ENCODE peak calls at places on chromosome 2, in five cellular contexts. One of them, this sample, is unnamed. For H3K27me3 and H3K36me3, the result is how much of the 10 kb centered on the place peaks cover.

GRCh38 chr2:108403494-108403893 is 25.7 kb downstream of the SULT1C4 start:
- DNase-seq in sigmoid colon: no peak
- DNase-seq in tibial nerve: peak
- DNase-seq in suprapubic skin: no peak
- DNase-seq in esophagus muscularis mucosa: no peak
- DNase-seq in this sample: no peak

GRCh38 chr2:88199912-88200682 is 30.0 kb downstream of the THNSL2 start:
- DNase-seq in sigmoid colon: no peak
- DNase-seq in tibial nerve: peak
- DNase-seq in suprapubic skin: no peak
- DNase-seq in esophagus muscularis mucosa: no peak
- DNase-seq in this sample: peak

GRCh38 chr2:221097568-221097915 is 474.6 kb downstream of the EPHA4 start:
- DNase-seq in sigmoid colon: no peak
- DNase-seq in tibial nerve: no peak
- DNase-seq in suprapubic skin: no peak
- DNase-seq in esophagus muscularis mucosa: no peak
- DNase-seq in this sample: no peak

GRCh38 chr2:171811229-171811628 is 82.8 kb downstream of the SLC25A12 start:
- DNase-seq in sigmoid colon: no peak
- DNase-seq in tibial nerve: no peak
- DNase-seq in suprapubic skin: no peak
- DNase-seq in esophagus muscularis mucosa: no peak
- DNase-seq in this sample: no peak

GRCh38 chr2:44722002-44722625 is 219.4 kb upstream of the SIX3 start:
- DNase-seq in sigmoid colon: no peak
- DNase-seq in tibial nerve: no peak
- DNase-seq in suprapubic skin: no peak
- DNase-seq in esophagus muscularis mucosa: no peak
- DNase-seq in this sample: no peak

GRCh38 chr2:241739651-241740050 is 5.2 kb downstream of the D2HGDH start:
- DNase-seq in sigmoid colon: no peak
- DNase-seq in tibial nerve: no peak
- DNase-seq in suprapubic skin: no peak
- DNase-seq in esophagus muscularis mucosa: no peak
- DNase-seq in this sample: no peak

GRCh38 chr2:39530423-39530866 is 93.4 kb upstream of the MAP4K3 start:
- DNase-seq in sigmoid colon: no peak
- DNase-seq in tibial nerve: no peak
- DNase-seq in suprapubic skin: no peak
- DNase-seq in esophagus muscularis mucosa: peak
- DNase-seq in this sample: no peak

GRCh38 chr2:188316791-188317423 is 25.2 kb downstream of the GULP1 start:
- DNase-seq in sigmoid colon: no peak
- DNase-seq in tibial nerve: no peak
- DNase-seq in suprapubic skin: no peak
- DNase-seq in esophagus muscularis mucosa: no peak
- DNase-seq in this sample: no peak

GRCh38 chr2:28958689-28959088 is 22.4 kb upstream of the TOGARAM2 start:
- DNase-seq in sigmoid colon: peak
- DNase-seq in tibial nerve: peak
- DNase-seq in suprapubic skin: no peak
- DNase-seq in esophagus muscularis mucosa: no peak
- DNase-seq in this sample: peak

GRCh38 chr2:170092475-170092874 is 85.5 kb upstream of the MYO3B start:
- DNase-seq in sigmoid colon: no peak
- DNase-seq in tibial nerve: no peak
- DNase-seq in suprapubic skin: no peak
- DNase-seq in esophagus muscularis mucosa: no peak
- DNase-seq in this sample: no peak

GRCh38 chr2:217604527-217605279 is 398.1 kb downstream of the TNS1 start:
- DNase-seq in sigmoid colon: no peak
- DNase-seq in tibial nerve: no peak
- DNase-seq in suprapubic skin: no peak
- DNase-seq in esophagus muscularis mucosa: peak
- DNase-seq in this sample: no peak

GRCh38 chr2:37852585-37853014 is 72.5 kb upstream of the RMDN2 start:
- DNase-seq in sigmoid colon: no peak
- DNase-seq in tibial nerve: no peak
- DNase-seq in suprapubic skin: no peak
- DNase-seq in esophagus muscularis mucosa: no peak
- DNase-seq in this sample: no peak
- H3K27me3 ChIP-seq in sigmoid colon: under half
- H3K27me3 ChIP-seq in tibial nerve: under half
- H3K27me3 ChIP-seq in suprapubic skin: under half
- H3K27me3 ChIP-seq in esophagus muscularis mucosa: under half
- H3K27me3 ChIP-seq in this sample: under half

GRCh38 chr2:120425014-120425413 is 79.1 kb downstream of the INHBB start:
- DNase-seq in sigmoid colon: no peak
- DNase-seq in tibial nerve: no peak
- DNase-seq in suprapubic skin: no peak
- DNase-seq in esophagus muscularis mucosa: no peak
- DNase-seq in this sample: peak
- H3K36me3 ChIP-seq in sigmoid colon: under half
- H3K36me3 ChIP-seq in tibial nerve: under half
- H3K36me3 ChIP-seq in suprapubic skin: under half
- H3K36me3 ChIP-seq in esophagus muscularis mucosa: under half
- H3K36me3 ChIP-seq in this sample: under half

GRCh38 chr2:8680931-8681760 is 710 bp upstream of the ID2 start:
- DNase-seq in sigmoid colon: peak
- DNase-seq in tibial nerve: peak
- DNase-seq in suprapubic skin: peak
- DNase-seq in esophagus muscularis mucosa: no peak
- DNase-seq in this sample: peak
- TF ChIP-seq EP300 in sigmoid colon: no peak
- TF ChIP-seq EP300 in tibial nerve: peak
- TF ChIP-seq EP300 in suprapubic skin: no peak
- TF ChIP-seq EP300 in esophagus muscularis mucosa: no peak
- TF ChIP-seq EP300 in this sample: no peak

DNA sequence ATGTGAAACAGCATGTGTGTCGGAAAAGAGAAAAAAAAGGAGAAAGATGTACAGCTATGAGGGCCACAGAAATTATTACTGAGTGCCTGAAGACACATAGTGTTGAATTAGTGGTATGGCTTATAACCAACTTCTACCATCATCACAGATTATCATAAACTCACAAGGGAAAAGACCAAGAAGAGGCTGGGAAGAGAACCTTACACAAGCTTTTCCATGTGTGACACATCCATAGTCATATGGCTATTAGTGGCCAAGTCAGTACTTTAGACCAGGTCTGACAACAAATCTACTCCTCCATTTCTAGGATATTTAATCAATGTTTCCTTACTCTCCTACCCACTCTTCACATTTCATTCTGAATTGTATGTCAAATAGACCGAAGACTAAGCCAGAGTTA is 3.5 kb upstream of the GALNT5 start:
- DNase-seq in sigmoid colon: no peak
- DNase-seq in tibial nerve: no peak
- DNase-seq in suprapubic skin: no peak
- DNase-seq in esophagus muscularis mucosa: no peak
- DNase-seq in this sample: no peak
- H3K27me3 ChIP-seq in sigmoid colon: under half
- H3K27me3 ChIP-seq in tibial nerve: under half
- H3K27me3 ChIP-seq in suprapubic skin: under half
- H3K27me3 ChIP-seq in esophagus muscularis mucosa: under half
- H3K27me3 ChIP-seq in this sample: under half

DNA sequence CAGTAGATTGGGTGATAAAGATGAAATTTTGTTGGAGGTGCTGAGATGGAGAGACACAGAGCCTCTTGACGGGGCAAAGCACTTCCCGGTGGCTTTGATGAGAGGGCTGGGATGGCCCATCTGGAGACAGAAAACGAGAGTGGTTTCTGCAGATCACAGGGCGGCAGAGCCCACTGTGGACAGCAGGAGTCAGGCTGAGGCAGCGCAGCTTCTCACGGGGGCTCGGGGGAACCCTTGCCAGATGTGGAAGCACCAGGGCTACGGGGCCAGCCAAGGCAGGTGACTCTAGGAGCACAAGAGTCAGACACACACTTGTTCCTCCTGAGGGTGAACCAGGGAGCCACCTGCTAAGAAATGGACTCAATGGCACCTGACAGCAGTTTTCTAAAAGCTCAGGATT is 78.5 kb downstream of the TPO start:
- DNase-seq in sigmoid colon: peak
- DNase-seq in tibial nerve: no peak
- DNase-seq in suprapubic skin: peak
- DNase-seq in esophagus muscularis mucosa: no peak
- DNase-seq in this sample: no peak
- H3K36me3 ChIP-seq in sigmoid colon: under half
- H3K36me3 ChIP-seq in tibial nerve: under half
- H3K36me3 ChIP-seq in suprapubic skin: under half
- H3K36me3 ChIP-seq in esophagus muscularis mucosa: under half
- H3K36me3 ChIP-seq in this sample: under half

GRCh38 chr2:105909215-105909614 is 164.5 kb downstream of the NCK2 start:
- DNase-seq in sigmoid colon: no peak
- DNase-seq in tibial nerve: no peak
- DNase-seq in suprapubic skin: no peak
- DNase-seq in esophagus muscularis mucosa: no peak
- DNase-seq in this sample: no peak

GRCh38 chr2:105911425-105911824 is 166.7 kb downstream of the NCK2 start:
- DNase-seq in sigmoid colon: no peak
- DNase-seq in tibial nerve: no peak
- DNase-seq in suprapubic skin: no peak
- DNase-seq in esophagus muscularis mucosa: no peak
- DNase-seq in this sample: no peak

GRCh38 chr2:105907159-105907558 is 162.4 kb downstream of the NCK2 start:
- DNase-seq in sigmoid colon: no peak
- DNase-seq in tibial nerve: no peak
- DNase-seq in suprapubic skin: no peak
- DNase-seq in esophagus muscularis mucosa: no peak
- DNase-seq in this sample: no peak

GRCh38 chr2:105912081-105912480 is 167.4 kb downstream of the NCK2 start:
- DNase-seq in sigmoid colon: no peak
- DNase-seq in tibial nerve: no peak
- DNase-seq in suprapubic skin: no peak
- DNase-seq in esophagus muscularis mucosa: no peak
- DNase-seq in this sample: no peak

GRCh38 chr2:105910497-105911238 is 166.0 kb downstream of the NCK2 start:
- DNase-seq in sigmoid colon: no peak
- DNase-seq in tibial nerve: no peak
- DNase-seq in suprapubic skin: no peak
- DNase-seq in esophagus muscularis mucosa: no peak
- DNase-seq in this sample: no peak
- TF ChIP-seq EP300 in sigmoid colon: no peak
- TF ChIP-seq EP300 in tibial nerve: no peak
- TF ChIP-seq EP300 in suprapubic skin: no peak
- TF ChIP-seq EP300 in esophagus muscularis mucosa: no peak
- TF ChIP-seq EP300 in this sample: no peak

DNA sequence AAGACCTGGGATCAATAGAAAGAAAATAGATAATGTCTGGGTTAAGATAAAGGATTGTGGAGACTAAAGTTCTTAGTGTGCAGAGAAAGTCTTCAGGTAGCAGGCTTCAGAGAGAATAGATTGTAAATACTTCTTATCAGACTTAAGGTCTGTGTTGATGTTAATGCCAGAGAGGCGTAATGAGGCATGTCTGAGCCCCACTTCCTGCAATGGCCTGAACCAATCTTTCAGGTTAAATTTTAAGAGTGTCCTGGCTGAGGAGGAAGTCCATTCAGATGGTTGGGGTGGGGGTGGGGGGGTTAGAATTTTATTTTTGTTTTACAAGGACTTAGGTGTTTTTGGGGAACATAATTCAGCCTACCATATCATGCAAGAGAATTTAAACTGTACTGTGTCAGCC is 129.5 kb downstream of the EVA1A start:
- DNase-seq in sigmoid colon: no peak
- DNase-seq in tibial nerve: no peak
- DNase-seq in suprapubic skin: no peak
- DNase-seq in esophagus muscularis mucosa: no peak
- DNase-seq in this sample: no peak
- H3K27me3 ChIP-seq in sigmoid colon: under half
- H3K27me3 ChIP-seq in tibial nerve: under half
- H3K27me3 ChIP-seq in suprapubic skin: under half
- H3K27me3 ChIP-seq in esophagus muscularis mucosa: under half
- H3K27me3 ChIP-seq in this sample: under half

DNA sequence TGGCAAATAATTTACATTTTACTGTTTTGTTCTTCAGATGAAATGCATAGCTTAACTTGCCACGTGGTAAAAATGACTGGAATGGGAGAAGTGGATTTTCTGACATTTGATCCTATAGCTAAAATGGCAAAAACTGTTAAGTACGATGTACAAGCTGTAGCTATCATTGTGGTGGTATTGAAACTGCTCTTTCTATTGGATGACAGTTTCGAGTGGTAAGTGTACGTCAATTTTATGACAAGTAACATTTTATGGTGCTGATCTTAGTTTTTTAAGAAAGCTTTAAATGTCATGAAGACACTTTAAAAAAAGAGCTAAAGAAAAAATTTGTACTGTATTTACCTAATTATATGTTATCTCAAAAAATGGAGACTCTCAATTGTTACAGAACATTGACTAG is 40.8 kb upstream of the GRHL1 start:
- DNase-seq in sigmoid colon: no peak
- DNase-seq in tibial nerve: no peak
- DNase-seq in suprapubic skin: no peak
- DNase-seq in esophagus muscularis mucosa: no peak
- DNase-seq in this sample: no peak
- H3K36me3 ChIP-seq in sigmoid colon: under half
- H3K36me3 ChIP-seq in tibial nerve: under half
- H3K36me3 ChIP-seq in suprapubic skin: under half
- H3K36me3 ChIP-seq in esophagus muscularis mucosa: under half
- H3K36me3 ChIP-seq in this sample: under half

GRCh38 chr2:233818639-233819621 is 35.4 kb downstream of the HJURP start:
- DNase-seq in sigmoid colon: peak
- DNase-seq in tibial nerve: no peak
- DNase-seq in suprapubic skin: peak
- DNase-seq in esophagus muscularis mucosa: no peak
- DNase-seq in this sample: peak

GRCh38 chr2:233816771-233817170 is 37.6 kb downstream of the HJURP start:
- DNase-seq in sigmoid colon: peak
- DNase-seq in tibial nerve: no peak
- DNase-seq in suprapubic skin: peak
- DNase-seq in esophagus muscularis mucosa: no peak
- DNase-seq in this sample: no peak

GRCh38 chr2:233816334-233816733 is 38.0 kb downstream of the HJURP start:
- DNase-seq in sigmoid colon: peak
- DNase-seq in tibial nerve: no peak
- DNase-seq in suprapubic skin: no peak
- DNase-seq in esophagus muscularis mucosa: no peak
- DNase-seq in this sample: no peak

GRCh38 chr2:233817995-233818638 is 36.2 kb downstream of the HJURP start:
- DNase-seq in sigmoid colon: no peak
- DNase-seq in tibial nerve: no peak
- DNase-seq in suprapubic skin: peak
- DNase-seq in esophagus muscularis mucosa: no peak
- DNase-seq in this sample: no peak

DNA sequence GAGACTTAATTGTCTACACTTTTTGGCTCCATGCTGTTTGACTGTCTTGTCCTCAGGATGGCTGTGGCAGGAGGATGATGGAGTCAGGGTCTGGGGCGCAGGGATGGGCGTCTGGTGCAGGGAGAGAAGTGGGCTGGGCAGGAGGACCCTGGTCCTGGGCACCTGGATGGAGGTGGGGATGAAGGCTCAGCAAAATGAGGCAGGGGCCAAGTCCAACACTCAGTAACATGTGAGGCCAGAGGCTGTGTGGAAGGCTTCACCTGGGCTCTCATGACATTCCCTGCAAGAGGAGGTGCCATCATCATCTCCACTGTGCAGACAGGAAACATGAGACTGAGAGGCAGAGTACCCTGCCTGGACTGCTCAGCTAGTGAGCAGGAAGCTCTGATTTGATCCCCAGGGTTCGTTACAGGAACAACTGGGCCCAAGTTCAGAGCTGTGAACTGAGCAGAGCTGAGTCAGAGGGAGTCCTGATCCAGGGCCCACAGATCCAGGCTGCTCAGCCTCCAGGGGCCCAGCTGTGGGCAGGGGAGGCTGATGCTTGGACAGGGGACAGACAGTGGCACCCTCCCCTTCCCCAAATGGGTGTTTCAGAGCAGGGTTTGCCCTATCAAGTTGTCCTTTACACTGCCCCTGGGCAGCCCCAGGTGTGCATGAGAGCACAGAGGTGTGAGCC is 36.9 kb downstream of the HJURP start:
- DNase-seq in sigmoid colon: peak
- DNase-seq in tibial nerve: no peak
- DNase-seq in suprapubic skin: peak
- DNase-seq in esophagus muscularis mucosa: no peak
- DNase-seq in this sample: peak
- TF ChIP-seq EP300 in sigmoid colon: no peak
- TF ChIP-seq EP300 in tibial nerve: no peak
- TF ChIP-seq EP300 in suprapubic skin: no peak
- TF ChIP-seq EP300 in esophagus muscularis mucosa: no peak
- TF ChIP-seq EP300 in this sample: no peak

This sample was measured in upper lobe of left lung.